ENCODE peak calls at places on chromosomes 13 and 19, in nine cellular contexts. H, X, Z, J, G, K, V, D and R are unnamed samples.

GRCh38 chr19:932647-933552 is 7.1 kb downstream of the ARID3A start:
- DNase-seq in H (no peak), X (peak; percentile 50), Z (peak; percentile 93), J (peak; percentile 77), G (peak; percentile 54), K (peak; percentile 70), V (no peak), D (peak; percentile 77), R (no peak)

GRCh38 chr19:48760514-48761221 is 5.3 kb downstream of the FGF21 start:
- DNase-seq in H (no peak), X (no peak), Z (no peak), J (no peak), G (no peak), K (no peak), V (no peak), D (no peak), R (no peak)

GRCh38 chr19:13066933-13067831 is 35.5 kb downstream of the LYL1 start:
- DNase-seq in H (no peak), X (no peak), Z (no peak), J (no peak), G (no peak), K (no peak), V (no peak), D (no peak), R (no peak)

GRCh38 chr13:63307239-63307638 is 1891.6 kb upstream of the PCDH20 start:
- DNase-seq in H (no peak), X (no peak), Z (no peak), J (no peak), G (no peak), K (no peak), V (no peak), D (no peak), R (no peak)

GRCh38 chr19:33241530-33242101 is 16.0 kb upstream of the SLC7A10 start:
- DNase-seq in H (no peak), X (no peak), Z (no peak), J (peak; percentile 29), G (peak; percentile 55), K (no peak), V (no peak), D (no peak), R (no peak)

GRCh38 chr13:79987761-79988160 is 353.2 kb downstream of the SPRY2 start:
- DNase-seq in H (no peak), X (no peak), Z (no peak), J (no peak), G (no peak), K (no peak), V (no peak), D (no peak), R (no peak)

GRCh38 chr13:19910336-19911072 is 47.1 kb upstream of the ZMYM5 start:
- DNase-seq in H (no peak), X (no peak), Z (no peak), J (peak; percentile 69), G (no peak), K (no peak), V (no peak), D (peak; percentile 1), R (no peak)

GRCh38 chr13:46676378-46676725 is 120.6 kb downstream of the ESD start:
- DNase-seq in H (no peak), X (no peak), Z (no peak), J (no peak), G (no peak), K (no peak), V (no peak), D (no peak), R (no peak)

GRCh38 chr19:31318790-31319189 is 30.4 kb downstream of the TSHZ3 start:
- DNase-seq in H (no peak), X (no peak), Z (peak; percentile 28), J (no peak), G (no peak), K (no peak), V (no peak), D (no peak), R (no peak)

GRCh38 chr19:39676004-39676403 is 20.3 kb downstream of the LGALS16 start:
- DNase-seq in H (no peak), X (no peak), Z (no peak), J (no peak), G (no peak), K (no peak), V (no peak), D (no peak), R (no peak)

GRCh38 chr13:26682606-26683005 is 78.0 kb downstream of the GPR12 start:
- DNase-seq in H (no peak), X (no peak), Z (no peak), J (no peak), G (no peak), K (no peak), V (no peak), D (no peak), R (no peak)

GRCh38 chr13:81326913-81327312 is 986.0 kb upstream of the SPRY2 start:
- DNase-seq in H (no peak), X (no peak), Z (no peak), J (no peak), G (no peak), K (no peak), V (no peak), D (no peak), R (no peak)

GRCh38 chr19:29596885-29597525 is 9.1 kb upstream of the POP4 start:
- DNase-seq in H (no peak), X (no peak), Z (no peak), J (peak; percentile 46), G (peak; percentile 59), K (no peak), V (no peak), D (no peak), R (no peak)

GRCh38 chr13:100584901-100585300 is 3.7 kb downstream of the GGACT start:
- DNase-seq in H (no peak), X (no peak), Z (no peak), J (no peak), G (no peak), K (peak; percentile 91), V (no peak), D (no peak), R (no peak)

GRCh38 chr19:58279925-58280316 is 1.2 kb downstream of the ZNF8 start:
- DNase-seq in H (no peak), X (no peak), Z (no peak), J (no peak), G (no peak), K (no peak), V (no peak), D (no peak), R (no peak)

GRCh38 chr13:43545317-43545874 is 241.4 kb downstream of the ENOX1 start:
- DNase-seq in H (no peak), X (no peak), Z (no peak), J (peak; percentile 63), G (no peak), K (no peak), V (no peak), D (no peak), R (no peak)

DNA sequence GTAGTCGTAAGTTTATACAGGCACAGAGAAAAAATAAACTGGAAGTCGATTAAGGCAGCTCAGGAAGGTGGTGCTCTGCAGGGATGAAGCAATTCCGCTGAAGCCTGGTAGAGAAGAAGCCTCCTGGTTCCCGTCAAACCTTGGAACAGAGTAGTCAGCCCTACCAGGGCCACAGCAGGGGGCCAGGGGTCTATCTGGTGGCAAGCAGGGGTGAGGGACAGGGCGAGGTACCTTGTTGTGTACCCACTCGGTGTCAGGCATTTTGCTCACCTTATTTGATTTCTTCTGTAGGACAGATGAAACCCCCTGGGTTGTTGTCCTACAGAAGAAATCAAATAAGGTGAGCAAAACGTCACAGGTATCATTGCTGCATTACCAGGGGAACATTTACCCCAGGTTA is 70.6 kb downstream of the C13orf42 start:
- DNase-seq in H (no peak), X (no peak), Z (no peak), J (no peak), G (no peak), K (no peak), V (no peak), D (no peak), R (no peak)
- TF ChIP-seq CTCF in H (no peak), X (no peak), Z (no peak), J (no peak), G (no peak), K (no peak), V (no peak), D (no peak), R (no peak)

DNA sequence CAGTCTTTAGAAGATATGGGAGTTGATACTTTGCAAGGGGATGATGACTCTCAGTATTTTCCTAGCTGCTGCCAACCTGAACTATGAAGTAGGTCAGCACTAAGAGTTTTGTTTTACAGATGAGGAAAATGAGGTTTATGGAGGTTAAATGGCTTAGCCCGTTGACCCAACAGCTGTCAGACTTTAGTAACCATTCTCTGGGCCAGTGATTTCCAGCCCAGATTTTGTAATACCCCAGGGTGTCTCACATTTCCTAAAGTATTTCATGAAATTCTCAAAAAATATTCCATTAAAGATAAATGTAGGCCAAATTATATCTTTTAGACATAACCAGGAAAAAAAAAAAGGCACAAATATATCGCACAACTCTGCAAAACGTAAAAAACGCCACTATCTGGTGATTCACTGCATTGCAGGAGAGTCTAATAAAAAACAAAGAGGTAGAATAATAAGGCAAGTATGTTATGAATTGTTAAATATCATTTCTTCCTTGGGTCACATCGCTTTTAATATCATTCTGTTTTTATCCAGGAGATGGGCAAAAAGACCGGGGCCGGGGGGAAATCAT is 112.5 kb downstream of the DACH1 start:
- DNase-seq in H (no peak), X (no peak), Z (no peak), J (no peak), G (no peak), K (no peak), V (no peak), D (no peak), R (no peak)
- TF ChIP-seq CTCF in H (peak; percentile 31), X (no peak), Z (no peak), J (peak; percentile 4), G (peak; percentile 32), K (no peak), V (no peak), D (no peak), R (peak; percentile 13)

GRCh38 chr19:11813801-11814706 is at the start of gene ZNF440:
- DNase-seq in H (peak; percentile 90), X (peak; percentile 97), Z (peak; percentile 99), J (peak; percentile 81), G (peak; percentile 98), K (peak; percentile 74), V (peak; percentile 73), D (peak; percentile 71), R (peak; percentile 94)
- TF ChIP-seq CTCF in H (no peak), X (peak; percentile 19), Z (no peak), J (no peak), G (no peak), K (no peak), V (no peak), D (no peak), R (no peak)

DNA sequence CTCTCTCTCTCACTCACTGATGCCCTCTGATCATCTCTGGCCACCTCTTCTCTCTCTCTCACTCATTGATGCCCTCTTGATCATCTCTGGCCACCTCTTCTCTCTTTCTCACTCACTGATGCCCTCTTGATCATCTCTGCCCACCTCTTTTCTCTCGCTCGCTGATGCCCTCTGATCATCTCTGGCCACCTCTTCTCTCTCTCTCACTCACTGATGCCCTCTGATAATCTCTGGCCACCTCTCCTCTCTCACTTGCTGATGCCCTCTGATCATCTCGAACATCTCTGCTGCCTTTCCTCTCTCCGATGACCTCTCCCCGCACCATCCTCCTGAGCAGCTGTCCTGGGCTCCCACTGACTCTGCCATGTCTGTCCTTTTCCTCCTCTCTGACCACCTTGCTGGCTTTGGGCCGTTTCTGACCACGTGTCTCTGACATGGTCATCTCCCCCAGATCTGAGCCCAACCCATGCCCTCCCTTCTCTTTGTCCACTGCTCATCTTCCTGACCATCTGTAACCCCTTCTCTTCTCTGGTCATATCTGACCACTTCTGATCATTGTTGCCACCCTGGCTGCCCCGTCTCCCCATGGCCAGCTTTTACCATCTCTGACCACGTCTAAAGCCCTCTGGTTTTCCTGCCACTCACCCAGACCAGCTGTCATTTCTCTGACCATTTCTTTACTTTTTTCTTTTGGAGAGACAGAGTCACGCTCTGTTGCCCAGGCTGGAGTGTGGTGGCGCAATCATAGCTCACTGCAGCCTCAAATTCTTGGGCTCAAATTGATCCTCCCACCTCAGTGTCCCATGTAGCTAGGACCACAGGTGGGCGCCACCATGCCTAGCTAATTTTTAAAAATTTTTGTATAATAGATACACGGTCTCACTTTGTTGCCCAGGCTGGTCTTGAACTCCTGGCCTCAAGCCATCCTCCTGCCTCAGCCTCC is 2.4 kb downstream of the LRFN3 start:
- DNase-seq in H (no peak), X (no peak), Z (no peak), J (no peak), G (no peak), K (no peak), V (no peak), D (no peak), R (no peak)
- TF ChIP-seq CTCF in H (no peak), X (no peak), Z (no peak), J (no peak), G (no peak), K (no peak), V (no peak), D (no peak), R (no peak)